ENCODE peak calls at places on chromosomes 16 and 17, in eight cellular contexts. I is activated B cell treated with CpG ODN at 0.5 μM for 24 hours, Q is GM23338, M is pancreas, A is uterus, J is B cell, L is fibroblast of lung, P is fibroblast of mammary gland. D is an unnamed sample.
A peak's percentile ranks its signal among the peaks of the same experiment; 100 is the strongest.

GRCh38 chr16:55543470-55543869 is 23.0 kb upstream of the CAPNS2 start:
- DNase-seq in M (no peak), I (no peak), L (no peak), Q (peak; percentile 66), A (no peak), P (peak; percentile 63), J (no peak), D (no peak)

GRCh38 chr16:60180609-60181008 is 1446.5 kb upstream of the GOT2 start:
- DNase-seq in L (no peak), J (no peak), A (no peak), M (no peak), P (no peak), Q (no peak), I (no peak), D (no peak)

GRCh38 chr17:77958716-77959215 is 263 bp downstream of the TNRC6C start:
- DNase-seq in J (no peak), P (no peak), Q (no peak), A (no peak), L (no peak), M (no peak), I (no peak), D (no peak)

GRCh38 chr16:64304376-64304775 is 817.5 kb downstream of the CDH11 start:
- DNase-seq in P (no peak), J (no peak), I (no peak), L (no peak), M (no peak), A (no peak), Q (no peak), D (no peak)

GRCh38 chr17:3990391-3991127 is 26.3 kb upstream of the ATP2A3 start:
- DNase-seq in A (no peak), P (no peak), I (no peak), J (no peak), L (peak; percentile 39), Q (no peak), M (no peak), D (no peak)

GRCh38 chr16:87437327-87437726 is 45.2 kb downstream of the MAP1LC3B start:
- DNase-seq in I (no peak), A (no peak), Q (no peak), M (no peak), L (no peak), J (no peak), P (no peak), D (no peak)

GRCh38 chr17:77366558-77367245 is 225.9 kb downstream of the SEC14L1 start:
- DNase-seq in P (no peak), I (no peak), J (peak; percentile 53), A (peak; percentile 30), L (peak; percentile 67), Q (no peak), M (peak; percentile 59), D (no peak)

GRCh38 chr17:44069974-44070454 is 521 bp upstream of the G6PC3 start:
- DNase-seq in P (peak; percentile 43), I (no peak), M (peak; percentile 5), L (peak; percentile 6), J (no peak), Q (peak; percentile 60), A (no peak), D (no peak)

GRCh38 chr17:76368545-76368944 is 14.8 kb upstream of the PRPSAP1 start:
- DNase-seq in A (no peak), P (peak; percentile 77), Q (peak; percentile 34), J (no peak), L (peak; percentile 45), I (no peak), M (no peak), D (no peak)

GRCh38 chr16:85369741-85370528 is 243.2 kb upstream of the GSE1 start:
- DNase-seq in I (peak; percentile 54), A (peak; percentile 53), P (peak; percentile 32), M (peak; percentile 82), J (no peak), L (no peak), Q (peak; percentile 79), D (peak; percentile 54)

GRCh38 chr16:81471882-81472281 is 27.3 kb downstream of the CMIP start:
- DNase-seq in A (no peak), M (peak; percentile 9), P (no peak), I (no peak), L (no peak), J (no peak), Q (no peak), D (no peak)

GRCh38 chr17:63834431-63835166 is 7.1 kb upstream of the FTSJ3 start:
- DNase-seq in A (no peak), I (no peak), J (peak; percentile 68), Q (peak; percentile 90), M (no peak), P (peak; percentile 87), L (peak; percentile 82), D (no peak)

GRCh38 chr16:50335198-50335958 is 33.4 kb downstream of the BRD7 start:
- DNase-seq in M (no peak), I (no peak), J (peak; percentile 67), L (no peak), P (peak; percentile 24), A (no peak), Q (no peak), D (peak; percentile 58)

GRCh38 chr16:27374794-27375499 is 27.0 kb upstream of the IL21R start:
- DNase-seq in P (peak; percentile 87), L (peak; percentile 81), M (no peak), Q (peak; percentile 97), A (peak; percentile 69), I (no peak), J (no peak), D (no peak)

GRCh38 chr17:40109471-40109824 is 9.1 kb upstream of the NR1D1 start:
- DNase-seq in A (no peak), Q (no peak), J (no peak), I (no peak), P (peak; percentile 38), M (no peak), L (no peak), D (no peak)
- TF ChIP-seq CTCF in A (no peak), Q (peak; percentile 44), J (no peak), I (no peak), P (peak; percentile 35), M (no peak), L (peak; percentile 5), D (no peak)

DNA sequence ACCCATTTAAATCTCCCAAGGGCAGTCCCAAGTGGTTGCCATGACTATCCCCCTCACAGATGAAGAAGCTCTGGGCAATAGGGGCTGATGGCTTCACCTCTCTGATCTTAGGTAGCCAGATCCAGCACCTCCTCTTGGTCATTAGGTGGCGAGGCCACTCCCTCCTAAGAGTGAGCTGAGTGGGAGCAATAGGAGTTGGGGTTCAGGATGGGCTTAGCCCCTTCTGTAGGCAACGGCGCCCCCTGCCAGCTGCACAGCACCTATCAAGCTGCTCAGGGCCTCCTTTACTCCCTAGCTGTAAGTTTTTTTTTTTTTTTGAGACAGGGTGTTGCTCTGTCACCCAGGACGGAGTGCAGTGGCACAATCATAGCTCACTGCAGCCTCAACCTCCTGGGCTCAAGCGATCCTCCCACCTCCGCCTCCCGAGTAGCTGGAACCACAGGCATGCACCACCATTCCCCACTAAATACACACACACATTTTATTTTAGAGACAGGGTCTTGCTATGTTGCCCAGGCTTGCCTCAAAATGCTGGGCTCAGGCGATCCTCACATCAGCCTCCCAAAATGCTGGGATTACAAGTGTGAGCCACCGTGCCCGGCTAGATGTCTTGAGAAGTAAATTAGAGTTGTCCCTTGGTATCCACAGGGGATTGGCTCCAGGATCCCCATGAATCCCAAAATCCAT is 3.5 kb upstream of the RRAD start:
- DNase-seq in M (peak; percentile 31), I (no peak), A (no peak), P (peak; percentile 33), Q (peak; percentile 88), J (no peak), L (no peak), D (no peak)
- TF ChIP-seq CTCF in M (no peak), I (no peak), A (no peak), P (peak; percentile 39), Q (peak; percentile 70), J (no peak), L (peak; percentile 58), D (peak; percentile 15)

GRCh38 chr17:27578718-27579085 is 52.3 kb upstream of the LGALS9 start:
- DNase-seq in P (no peak), J (no peak), A (no peak), Q (no peak), I (no peak), L (peak; percentile 71), M (no peak), D (no peak)
- TF ChIP-seq CTCF in P (no peak), J (no peak), A (no peak), Q (no peak), I (no peak), L (no peak), M (no peak), D (no peak)

GRCh38 chr17:21090889-21091618 is 35.7 kb upstream of the DHRS7B start:
- DNase-seq in J (no peak), L (no peak), P (no peak), A (no peak), M (no peak), I (no peak), Q (no peak), D (no peak)
- TF ChIP-seq CTCF in J (no peak), L (no peak), P (no peak), A (no peak), M (no peak), I (no peak), Q (peak; percentile 15), D (no peak)

GRCh38 chr17:78986048-78986648 is 6.4 kb upstream of the LGALS3BP start:
- DNase-seq in J (no peak), M (no peak), P (peak; percentile 56), I (no peak), A (no peak), L (peak; percentile 27), Q (no peak), D (no peak)
- TF ChIP-seq CTCF in J (no peak), M (no peak), P (peak; percentile 30), I (no peak), A (peak; percentile 49), L (peak; percentile 9), Q (no peak), D (no peak)

DNA sequence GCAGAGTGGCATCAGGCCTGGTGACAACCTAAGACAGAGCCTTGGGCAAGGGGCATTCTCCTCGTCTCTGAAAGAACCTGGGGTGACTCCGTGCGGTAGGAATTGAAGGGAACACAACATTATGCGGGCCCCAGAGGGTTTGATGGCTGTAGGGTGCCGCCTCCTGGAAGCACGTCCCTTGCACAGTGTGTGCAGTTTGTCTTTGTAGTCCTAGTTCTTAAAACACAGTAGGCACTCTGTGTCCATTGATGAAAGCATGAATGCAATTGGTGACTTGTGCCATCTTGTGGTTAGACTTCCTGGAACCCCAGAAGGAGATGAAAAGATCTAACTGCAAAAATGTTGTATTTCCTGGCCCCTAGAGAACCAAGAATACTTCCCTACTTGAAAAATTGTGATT is 279.8 kb downstream of the UTP18 start:
- DNase-seq in Q (peak; percentile 5), L (no peak), A (no peak), I (no peak), J (no peak), P (no peak), M (no peak), D (no peak)
- TF ChIP-seq CTCF in Q (peak; percentile 9), L (no peak), A (no peak), I (no peak), J (no peak), P (no peak), M (no peak), D (no peak)

D was measured in natural killer cell.